ENCODE peak calls at places on chromosomes 5 and 9, in seven cellular contexts. O, A, S, H, B, W and U are unnamed samples.

GRCh38 chr5:7425830-7426229 is 29.9 kb downstream of the ADCY2 start:
- DNase-seq in O (no peak), A (no peak), S (no peak), H (no peak), B (no peak), W (no peak), U (no peak)

GRCh38 chr5:107284822-107285510 is 385.8 kb downstream of the EFNA5 start:
- DNase-seq in O (no peak), A (no peak), S (no peak), H (no peak), B (no peak), W (no peak), U (no peak)

GRCh38 chr5:54514269-54514668 is 3.3 kb upstream of the SNX18 start:
- DNase-seq in O (no peak), A (no peak), S (no peak), H (no peak), B (no peak), W (no peak), U (no peak)

GRCh38 chr5:1936901-1937300 is 54.2 kb upstream of the IRX4 start:
- DNase-seq in O (no peak), A (no peak), S (no peak), H (no peak), B (no peak), W (no peak), U (no peak)

GRCh38 chr5:7584749-7585148 is 188.8 kb downstream of the ADCY2 start:
- DNase-seq in O (no peak), A (no peak), S (no peak), H (no peak), B (no peak), W (no peak), U (no peak)

GRCh38 chr9:129888085-129888808 is 53.0 kb downstream of the USP20 start:
- DNase-seq in O (peak; percentile 92), A (peak; percentile 87), S (peak; percentile 62), H (no peak), B (peak; percentile 37), W (no peak), U (peak; percentile 99)

GRCh38 chr5:179777456-179777855 is 16.3 kb upstream of the LTC4S start:
- DNase-seq in O (no peak), A (no peak), S (no peak), H (no peak), B (no peak), W (no peak), U (no peak)

GRCh38 chr5:108830705-108831276 is 83.1 kb downstream of the FER start:
- DNase-seq in O (no peak), A (no peak), S (no peak), H (no peak), B (no peak), W (no peak), U (peak; percentile 7)

GRCh38 chr5:65721050-65721774 is 697 bp downstream of the SGTB start:
- DNase-seq in O (peak; percentile 70), A (no peak), S (peak; percentile 53), H (peak; percentile 80), B (no peak), W (peak; percentile 58), U (no peak)

GRCh38 chr9:135877776-135878527 is 29.4 kb downstream of the CAMSAP1 start:
- DNase-seq in O (no peak), A (no peak), S (no peak), H (no peak), B (no peak), W (no peak), U (no peak)

GRCh38 chr5:135249658-135250057 is 149.4 kb downstream of the MACROH2A1 start:
- DNase-seq in O (no peak), A (no peak), S (peak; percentile 4), H (peak; percentile 29), B (no peak), W (no peak), U (no peak)

GRCh38 chr9:78866228-78867132 is 569.6 kb downstream of the PSAT1 start:
- DNase-seq in O (no peak), A (no peak), S (no peak), H (peak; percentile 85), B (no peak), W (no peak), U (no peak)

GRCh38 chr5:34686762-34687268 is 30.7 kb downstream of the RAI14 start:
- DNase-seq in O (peak; percentile 56), A (no peak), S (peak; percentile 86), H (peak; percentile 99), B (no peak), W (peak; percentile 53), U (no peak)

GRCh38 chr9:127723013-127723412 is 7.1 kb downstream of the TTC16 start:
- DNase-seq in O (no peak), A (no peak), S (no peak), H (no peak), B (no peak), W (no peak), U (no peak)

GRCh38 chr9:125631391-125632085 is 75.5 kb downstream of the MAPKAP1 start:
- DNase-seq in O (no peak), A (no peak), S (no peak), H (peak; percentile 74), B (no peak), W (no peak), U (peak; percentile 44)

GRCh38 chr9:81613002-81613750 is 76.2 kb downstream of the TLE1 start:
- DNase-seq in O (no peak), A (no peak), S (no peak), H (peak; percentile 94), B (no peak), W (peak; percentile 60), U (no peak)

GRCh38 chr5:68424799-68425537 is 209.4 kb downstream of the PIK3R1 start:
- DNase-seq in O (no peak), A (no peak), S (no peak), H (peak; percentile 32), B (no peak), W (no peak), U (peak; percentile 93)

GRCh38 chr9:130002320-130002719 is 40.7 kb downstream of the FNBP1 start:
- DNase-seq in O (no peak), A (no peak), S (no peak), H (no peak), B (peak; percentile 12), W (no peak), U (no peak)

GRCh38 chr5:169561883-169562282 is 21.7 kb upstream of the SPDL1 start:
- DNase-seq in O (no peak), A (no peak), S (no peak), H (peak; percentile 94), B (no peak), W (peak; percentile 39), U (no peak)

GRCh38 chr9:7284117-7284516 is 515.5 kb downstream of the DMAC1 start:
- DNase-seq in O (no peak), A (no peak), S (no peak), H (no peak), B (no peak), W (no peak), U (no peak)

DNA sequence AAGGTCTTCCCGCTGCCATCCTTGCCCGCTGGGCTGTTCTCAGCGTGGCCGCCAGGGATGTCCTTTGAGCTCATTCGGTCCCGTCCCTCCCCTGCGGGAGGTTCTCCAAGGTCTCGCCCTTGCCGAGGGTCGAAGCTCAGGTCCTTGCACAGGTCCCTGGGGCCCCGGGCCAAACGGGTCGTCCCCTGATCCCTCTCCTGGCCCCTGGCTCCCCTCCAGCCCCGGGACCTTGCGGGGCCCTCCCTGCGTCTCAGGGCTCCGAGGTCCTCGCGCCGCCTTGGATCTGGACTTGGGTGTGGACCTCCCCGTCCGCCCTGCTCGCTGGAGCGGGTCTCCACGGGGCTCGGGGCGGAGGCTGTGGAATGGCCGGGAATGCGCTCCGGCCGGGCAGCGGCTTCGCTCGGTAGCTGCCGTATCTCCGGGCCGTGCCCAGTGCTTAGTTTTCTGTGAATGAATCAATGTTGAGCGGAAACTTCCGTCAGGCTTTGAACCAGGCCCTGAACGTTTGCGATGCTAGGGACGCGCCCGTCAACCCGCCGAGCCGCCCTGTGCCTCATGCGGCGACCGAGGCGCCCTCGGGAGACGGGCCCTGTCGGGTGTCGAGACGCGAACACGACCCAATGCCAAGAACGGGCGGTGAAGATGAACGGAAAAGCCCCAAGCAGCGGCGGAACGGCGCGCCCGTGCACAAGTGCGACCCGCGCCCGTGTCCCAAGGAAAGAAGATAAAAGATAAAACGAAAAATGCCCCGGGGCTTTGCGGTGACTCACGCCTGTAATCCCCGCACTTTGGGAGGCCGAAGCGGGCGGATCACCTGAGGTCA is 779 bp downstream of the RNU6ATAC start:
- DNase-seq in O (peak; percentile 83), A (peak; percentile 54), S (peak; percentile 59), H (peak; percentile 44), B (no peak), W (peak; percentile 65), U (no peak)
- H3K4me3 ChIP-seq in O (peak overlapping the region; percentile 9), A (no peak overlapping the region), S (no peak overlapping the region), H (peak overlapping the region; percentile 45), B (no peak overlapping the region), W (no peak overlapping the region), U (no peak overlapping the region)

GRCh38 chr9:37645903-37646506 is 4.7 kb upstream of the FRMPD1 start:
- DNase-seq in O (no peak), A (no peak), S (no peak), H (no peak), B (no peak), W (no peak), U (no peak)

GRCh38 chr9:37653385-37653784 is 2.6 kb downstream of the FRMPD1 start:
- DNase-seq in O (no peak), A (no peak), S (no peak), H (no peak), B (no peak), W (no peak), U (no peak)

GRCh38 chr9:37650873-37651768 is at the start of gene FRMPD1:
- DNase-seq in O (peak; percentile 73), A (peak; percentile 40), S (peak; percentile 73), H (peak; percentile 10), B (peak; percentile 25), W (no peak), U (peak; percentile 41)

GRCh38 chr9:37650299-37650872 is 368 bp upstream of the FRMPD1 start:
- DNase-seq in O (no peak), A (no peak), S (no peak), H (no peak), B (no peak), W (no peak), U (no peak)
- H3K4me3 ChIP-seq in O (no peak overlapping the region), A (no peak overlapping the region), S (peak overlapping the region; percentile 66), H (peak overlapping the region; percentile 28), B (peak overlapping the region; percentile 9), W (peak overlapping the region; percentile 65), U (peak overlapping the region; percentile 21)

DNA sequence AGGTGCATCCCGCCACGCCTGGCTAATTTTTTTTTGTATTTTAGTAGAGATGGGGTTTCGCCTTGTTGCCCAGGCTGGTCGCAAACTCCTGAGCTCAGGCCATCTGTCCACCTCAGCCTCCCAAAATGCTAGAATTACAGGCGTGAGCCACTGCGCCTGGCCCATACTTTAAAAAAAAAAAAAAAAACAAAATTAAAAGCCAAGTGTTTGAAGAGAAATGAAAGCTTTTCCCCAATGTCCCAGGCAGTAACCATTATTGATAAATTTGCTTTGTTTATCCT is 9.5 kb downstream of the PRRC2B start:
- DNase-seq in O (no peak), A (no peak), S (no peak), H (no peak), B (no peak), W (no peak), U (no peak)
- H3K4me3 ChIP-seq in O (no peak overlapping the region), A (no peak overlapping the region), S (no peak overlapping the region), H (no peak overlapping the region), B (no peak overlapping the region), W (no peak overlapping the region), U (no peak overlapping the region)

GRCh38 chr5:57386958-57387357 is 95.7 kb downstream of the ACTBL2 start:
- DNase-seq in O (no peak), A (no peak), S (no peak), H (peak; percentile 72), B (no peak), W (no peak), U (no peak)

GRCh38 chr5:57383093-57383861 is 99.3 kb downstream of the ACTBL2 start:
- DNase-seq in O (no peak), A (no peak), S (no peak), H (peak; percentile 92), B (no peak), W (no peak), U (peak; percentile 85)

GRCh38 chr5:57382665-57383064 is 99.9 kb downstream of the ACTBL2 start:
- DNase-seq in O (no peak), A (no peak), S (no peak), H (no peak), B (no peak), W (no peak), U (no peak)
- H3K4me3 ChIP-seq in O (no peak overlapping the region), A (no peak overlapping the region), S (no peak overlapping the region), H (no peak overlapping the region), B (no peak overlapping the region), W (no peak overlapping the region), U (no peak overlapping the region)